ENCODE peak calls at places on chromosomes 16 and 17, in seven cellular contexts. One of them, this sample, is unnamed.

GRCh38 chr16:30615358-30616076 is 5.3 kb upstream of the ZNF689 start:
- DNase-seq in keratinocyte: no peak
- DNase-seq in fibroblast of lung: no peak
- DNase-seq in PC-3: peak; percentile 50
- DNase-seq in PC-9: peak; percentile 57
- DNase-seq in MM.1S: peak; percentile 77
- DNase-seq in endothelial cell of umbilical vein: peak; percentile 35
- DNase-seq in this sample: peak; percentile 81

GRCh38 chr17:38509008-38509771 is 80.9 kb downstream of the ARHGAP23 start:
- DNase-seq in keratinocyte: peak; percentile 91
- DNase-seq in fibroblast of lung: peak; percentile 88
- DNase-seq in PC-3: peak; percentile 25
- DNase-seq in PC-9: no peak
- DNase-seq in MM.1S: no peak
- DNase-seq in endothelial cell of umbilical vein: peak; percentile 76
- DNase-seq in this sample: peak; percentile 94

GRCh38 chr16:12601290-12601900 is 202.3 kb downstream of the CPPED1 start:
- DNase-seq in keratinocyte: no peak
- DNase-seq in fibroblast of lung: no peak
- DNase-seq in PC-3: no peak
- DNase-seq in PC-9: no peak
- DNase-seq in MM.1S: no peak
- DNase-seq in endothelial cell of umbilical vein: no peak
- DNase-seq in this sample: no peak

GRCh38 chr16:66326995-66327513 is 39.4 kb upstream of the CDH5 start:
- DNase-seq in keratinocyte: no peak
- DNase-seq in fibroblast of lung: no peak
- DNase-seq in PC-3: no peak
- DNase-seq in PC-9: no peak
- DNase-seq in MM.1S: no peak
- DNase-seq in endothelial cell of umbilical vein: no peak
- DNase-seq in this sample: no peak

GRCh38 chr17:42720996-42721583 is 23.8 kb downstream of the EZH1 start:
- DNase-seq in keratinocyte: no peak
- DNase-seq in fibroblast of lung: peak; percentile 53
- DNase-seq in PC-3: peak; percentile 80
- DNase-seq in PC-9: no peak
- DNase-seq in MM.1S: peak; percentile 82
- DNase-seq in endothelial cell of umbilical vein: peak; percentile 73
- DNase-seq in this sample: peak; percentile 83

GRCh38 chr16:25343976-25344375 is 86.3 kb upstream of the ZKSCAN2 start:
- DNase-seq in keratinocyte: no peak
- DNase-seq in fibroblast of lung: no peak
- DNase-seq in PC-3: no peak
- DNase-seq in PC-9: no peak
- DNase-seq in MM.1S: no peak
- DNase-seq in endothelial cell of umbilical vein: no peak
- DNase-seq in this sample: no peak

GRCh38 chr17:74227271-74227670 is 13.9 kb downstream of the TTYH2 start:
- DNase-seq in keratinocyte: no peak
- DNase-seq in fibroblast of lung: no peak
- DNase-seq in PC-3: no peak
- DNase-seq in PC-9: no peak
- DNase-seq in MM.1S: no peak
- DNase-seq in endothelial cell of umbilical vein: no peak
- DNase-seq in this sample: no peak

GRCh38 chr17:28478940-28479615 is 5.6 kb downstream of the SLC13A2 start:
- DNase-seq in keratinocyte: no peak
- DNase-seq in fibroblast of lung: no peak
- DNase-seq in PC-3: peak; percentile 4
- DNase-seq in PC-9: no peak
- DNase-seq in MM.1S: no peak
- DNase-seq in endothelial cell of umbilical vein: no peak
- DNase-seq in this sample: no peak

GRCh38 chr16:66036162-66036561 is 330.3 kb upstream of the CDH5 start:
- DNase-seq in keratinocyte: no peak
- DNase-seq in fibroblast of lung: peak; percentile 29
- DNase-seq in PC-3: peak; percentile 22
- DNase-seq in PC-9: no peak
- DNase-seq in MM.1S: no peak
- DNase-seq in endothelial cell of umbilical vein: no peak
- DNase-seq in this sample: no peak

GRCh38 chr16:13875614-13876284 is 44.2 kb upstream of the ERCC4 start:
- DNase-seq in keratinocyte: no peak
- DNase-seq in fibroblast of lung: no peak
- DNase-seq in PC-3: no peak
- DNase-seq in PC-9: no peak
- DNase-seq in MM.1S: no peak
- DNase-seq in endothelial cell of umbilical vein: no peak
- DNase-seq in this sample: no peak

GRCh38 chr17:31095239-31096105 is 695 bp downstream of the NF1 start:
- DNase-seq in keratinocyte: peak; percentile 13
- DNase-seq in fibroblast of lung: peak; percentile 56
- DNase-seq in PC-3: peak; percentile 25
- DNase-seq in PC-9: no peak
- DNase-seq in MM.1S: no peak
- DNase-seq in endothelial cell of umbilical vein: peak; percentile 47
- DNase-seq in this sample: peak; percentile 93

GRCh38 chr16:31477220-31478216 is 5.4 kb upstream of the SLC5A2 start:
- DNase-seq in keratinocyte: no peak
- DNase-seq in fibroblast of lung: no peak
- DNase-seq in PC-3: no peak
- DNase-seq in PC-9: peak; percentile 85
- DNase-seq in MM.1S: peak; percentile 17
- DNase-seq in endothelial cell of umbilical vein: no peak
- DNase-seq in this sample: peak; percentile 52

GRCh38 chr16:14529010-14529669 is 100.9 kb downstream of the PARN start:
- DNase-seq in keratinocyte: peak; percentile 59
- DNase-seq in fibroblast of lung: peak; percentile 90
- DNase-seq in PC-3: peak; percentile 80
- DNase-seq in PC-9: peak; percentile 86
- DNase-seq in MM.1S: peak; percentile 84
- DNase-seq in endothelial cell of umbilical vein: peak; percentile 89
- DNase-seq in this sample: peak; percentile 78

GRCh38 chr16:4316103-4316731 is 350 bp downstream of the GLIS2 start:
- DNase-seq in keratinocyte: no peak
- DNase-seq in fibroblast of lung: no peak
- DNase-seq in PC-3: peak; percentile 16
- DNase-seq in PC-9: no peak
- DNase-seq in MM.1S: no peak
- DNase-seq in endothelial cell of umbilical vein: no peak
- DNase-seq in this sample: peak; percentile 68

GRCh38 chr16:48052731-48053130 is 103.1 kb downstream of the ABCC12 start:
- DNase-seq in keratinocyte: no peak
- DNase-seq in fibroblast of lung: no peak
- DNase-seq in PC-3: no peak
- DNase-seq in PC-9: no peak
- DNase-seq in MM.1S: no peak
- DNase-seq in endothelial cell of umbilical vein: no peak
- DNase-seq in this sample: no peak

GRCh38 chr17:60077672-60078519 is 825 bp downstream of the HEATR6 start:
- DNase-seq in keratinocyte: no peak
- DNase-seq in fibroblast of lung: peak; percentile 30
- DNase-seq in PC-3: no peak
- DNase-seq in PC-9: no peak
- DNase-seq in MM.1S: no peak
- DNase-seq in endothelial cell of umbilical vein: no peak
- DNase-seq in this sample: peak; percentile 10

GRCh38 chr16:71421911-71422310 is 19.9 kb downstream of the TLE7 start:
- DNase-seq in keratinocyte: no peak
- DNase-seq in fibroblast of lung: no peak
- DNase-seq in PC-3: peak; percentile 23
- DNase-seq in PC-9: no peak
- DNase-seq in MM.1S: peak; percentile 37
- DNase-seq in endothelial cell of umbilical vein: no peak
- DNase-seq in this sample: peak; percentile 49

DNA sequence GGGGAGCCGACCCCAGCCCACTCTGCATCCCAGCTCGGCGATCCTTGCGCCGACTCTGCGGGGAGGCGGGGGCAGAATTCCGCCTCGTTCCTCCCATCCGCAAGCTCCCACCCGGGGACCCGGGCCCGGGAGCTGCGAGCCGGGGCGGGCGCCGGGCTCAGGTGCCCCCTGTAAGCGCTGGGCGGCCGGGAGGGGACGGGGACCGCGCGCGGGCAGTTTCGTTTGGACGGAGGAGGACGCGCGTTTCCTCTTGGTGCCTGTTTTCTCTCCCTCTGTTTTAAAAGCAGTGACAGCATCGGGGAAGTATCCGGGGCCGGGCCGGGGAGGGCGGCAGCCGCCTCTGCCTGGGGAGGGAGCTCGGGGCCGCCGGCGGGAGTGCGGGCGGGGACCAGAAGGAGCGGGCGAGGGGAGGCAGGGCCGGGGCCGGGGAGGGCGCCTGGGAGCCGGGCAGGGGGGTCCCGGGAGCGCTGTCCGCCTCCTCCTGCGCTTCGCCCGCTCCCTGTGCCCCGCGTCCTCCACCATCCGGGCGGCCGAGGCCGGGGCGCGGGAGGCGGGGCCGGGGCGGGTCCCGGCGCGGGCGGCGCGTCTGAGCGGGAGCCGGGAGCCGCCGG is 57.0 kb downstream of the RAP1GAP2 start:
- DNase-seq in keratinocyte: no peak
- DNase-seq in fibroblast of lung: peak; percentile 54
- DNase-seq in PC-3: peak; percentile 45
- DNase-seq in PC-9: no peak
- DNase-seq in MM.1S: no peak
- DNase-seq in endothelial cell of umbilical vein: no peak
- DNase-seq in this sample: peak; percentile 72
- TF ChIP-seq EZH2 in keratinocyte: no peak
- TF ChIP-seq EZH2 in fibroblast of lung: no peak
- TF ChIP-seq EZH2 in PC-3: no peak
- TF ChIP-seq EZH2 in PC-9: no peak
- TF ChIP-seq EZH2 in MM.1S: peak; percentile 52
- TF ChIP-seq EZH2 in endothelial cell of umbilical vein: no peak
- TF ChIP-seq EZH2 in this sample: peak; percentile 76

GRCh38 chr16:718922-719321 is 2.0 kb upstream of the ANTKMT start:
- DNase-seq in keratinocyte: no peak
- DNase-seq in fibroblast of lung: no peak
- DNase-seq in PC-3: no peak
- DNase-seq in PC-9: no peak
- DNase-seq in MM.1S: no peak
- DNase-seq in endothelial cell of umbilical vein: no peak
- DNase-seq in this sample: no peak

GRCh38 chr16:720990-721764 is at the start of gene ANTKMT:
- DNase-seq in keratinocyte: no peak
- DNase-seq in fibroblast of lung: peak; percentile 73
- DNase-seq in PC-3: peak; percentile 79
- DNase-seq in PC-9: peak; percentile 73
- DNase-seq in MM.1S: peak; percentile 94
- DNase-seq in endothelial cell of umbilical vein: peak; percentile 64
- DNase-seq in this sample: peak; percentile 98

GRCh38 chr16:720507-720989 is 398 bp upstream of the ANTKMT start:
- DNase-seq in keratinocyte: no peak
- DNase-seq in fibroblast of lung: peak; percentile 73
- DNase-seq in PC-3: peak; percentile 50
- DNase-seq in PC-9: no peak
- DNase-seq in MM.1S: peak; percentile 68
- DNase-seq in endothelial cell of umbilical vein: peak; percentile 45
- DNase-seq in this sample: peak; percentile 81

GRCh38 chr16:718389-718788 is 2.6 kb upstream of the ANTKMT start:
- DNase-seq in keratinocyte: no peak
- DNase-seq in fibroblast of lung: no peak
- DNase-seq in PC-3: no peak
- DNase-seq in PC-9: no peak
- DNase-seq in MM.1S: no peak
- DNase-seq in endothelial cell of umbilical vein: no peak
- DNase-seq in this sample: no peak

GRCh38 chr16:719815-720506 is 985 bp upstream of the ANTKMT start:
- DNase-seq in keratinocyte: no peak
- DNase-seq in fibroblast of lung: no peak
- DNase-seq in PC-3: peak; percentile 53
- DNase-seq in PC-9: no peak
- DNase-seq in MM.1S: no peak
- DNase-seq in endothelial cell of umbilical vein: no peak
- DNase-seq in this sample: no peak
- TF ChIP-seq CTCF in keratinocyte: peak; percentile 49
- TF ChIP-seq CTCF in fibroblast of lung: peak; percentile 14
- TF ChIP-seq CTCF in PC-3: peak; percentile 42
- TF ChIP-seq CTCF in PC-9: no peak
- TF ChIP-seq CTCF in MM.1S: peak; percentile 23
- TF ChIP-seq CTCF in endothelial cell of umbilical vein: no peak
- TF ChIP-seq CTCF in this sample: peak; percentile 19

DNA sequence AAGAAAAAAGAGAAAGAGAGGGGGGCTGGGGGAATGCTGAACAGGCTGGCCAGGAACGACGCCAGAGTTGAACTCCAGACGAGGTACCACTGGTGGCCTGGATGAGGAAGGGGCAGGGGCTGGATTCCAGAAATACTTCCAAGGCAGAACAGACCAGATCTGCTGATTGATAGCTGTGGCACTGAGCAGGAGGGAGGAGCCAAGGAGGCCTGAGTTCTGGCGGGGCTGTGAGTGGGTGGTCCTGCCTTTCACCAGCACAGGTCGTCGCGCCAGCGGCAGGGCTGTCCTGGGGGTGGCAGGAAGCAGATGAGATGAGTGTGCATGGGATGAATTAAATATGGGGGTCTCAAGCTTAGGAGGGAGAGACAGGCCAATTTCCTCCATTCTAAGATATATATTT is 5.5 kb downstream of the CCDC42 start:
- DNase-seq in keratinocyte: no peak
- DNase-seq in fibroblast of lung: no peak
- DNase-seq in PC-3: no peak
- DNase-seq in PC-9: no peak
- DNase-seq in MM.1S: no peak
- DNase-seq in endothelial cell of umbilical vein: no peak
- DNase-seq in this sample: peak; percentile 89
- H3K36me3 ChIP-seq in keratinocyte: no peaks in the 10 kb centered on the region
- H3K36me3 ChIP-seq in fibroblast of lung: no peaks in the 10 kb centered on the region
- H3K36me3 ChIP-seq in PC-3: no peaks in the 10 kb centered on the region
- H3K36me3 ChIP-seq in PC-9: no peaks in the 10 kb centered on the region
- H3K36me3 ChIP-seq in MM.1S: no peaks in the 10 kb centered on the region
- H3K36me3 ChIP-seq in endothelial cell of umbilical vein: no peaks in the 10 kb centered on the region
- H3K36me3 ChIP-seq in this sample: no peaks in the 10 kb centered on the region

DNA sequence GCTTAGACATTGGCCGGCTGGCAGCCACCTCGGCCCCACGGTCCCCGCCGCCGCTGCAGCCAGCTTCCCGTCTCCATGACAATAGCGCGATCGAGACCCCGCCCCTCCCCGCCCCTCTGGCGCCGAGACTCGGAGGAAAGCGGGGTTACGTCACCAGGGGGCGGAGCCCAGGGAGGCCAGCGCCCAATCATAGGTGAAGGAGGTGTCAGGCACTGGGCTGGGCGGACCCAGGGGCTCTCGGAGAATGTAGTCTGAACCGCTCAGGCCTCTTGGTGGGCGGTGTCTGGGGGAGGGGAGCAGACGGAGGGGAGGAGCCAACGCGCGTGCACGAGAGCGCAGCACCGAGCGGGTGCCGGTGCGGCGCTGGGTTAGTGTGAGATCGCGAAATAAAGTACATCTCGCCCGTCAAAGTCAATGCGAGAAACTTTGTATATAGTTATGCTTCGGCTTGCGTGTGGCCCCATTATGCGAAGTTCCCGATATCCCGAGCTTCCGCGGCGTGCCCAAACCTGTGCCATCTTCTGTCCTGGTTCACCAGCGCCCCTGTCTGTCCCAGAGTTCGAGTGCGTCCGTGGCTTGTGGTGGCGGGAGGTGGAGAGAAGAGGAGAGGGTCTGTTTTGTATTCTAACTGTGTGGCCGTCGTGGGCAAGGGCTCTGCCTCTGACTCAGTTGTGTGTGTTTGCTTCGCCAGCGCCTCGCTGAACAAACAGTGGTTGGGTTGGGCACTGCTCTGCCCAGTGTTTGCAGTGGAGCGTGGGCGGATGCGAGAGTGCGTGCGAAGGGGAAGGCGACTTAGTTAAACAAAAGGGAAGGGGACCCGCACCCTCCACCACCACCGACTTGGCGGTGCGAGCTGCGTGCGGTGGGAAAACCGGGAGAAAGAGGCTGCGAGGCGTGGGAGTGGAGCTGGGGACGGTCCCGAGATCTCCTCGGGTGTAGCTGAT is 1.3 kb upstream of the IRX5 start:
- DNase-seq in keratinocyte: peak; percentile 88
- DNase-seq in fibroblast of lung: peak; percentile 97
- DNase-seq in PC-3: peak; percentile 74
- DNase-seq in PC-9: peak; percentile 95
- DNase-seq in MM.1S: peak; percentile 99
- DNase-seq in endothelial cell of umbilical vein: peak; percentile 98
- DNase-seq in this sample: peak; percentile 100
- TF ChIP-seq EZH2 in keratinocyte: no peak
- TF ChIP-seq EZH2 in fibroblast of lung: no peak
- TF ChIP-seq EZH2 in PC-3: no peak
- TF ChIP-seq EZH2 in PC-9: no peak
- TF ChIP-seq EZH2 in MM.1S: no peak
- TF ChIP-seq EZH2 in endothelial cell of umbilical vein: no peak
- TF ChIP-seq EZH2 in this sample: peak; percentile 48